ENCODE peak calls at places on chromosomes 6 and 20, in five cellular contexts. O is IMR-90, U is H9, L is mesenchymal stem cell, I is H1. A is an unnamed sample.

GRCh38 chr20:62755817-62756724 is 40.2 kb upstream of the MRGBP start:
- DNase-seq in O (no peak), U (no peak), L (no peak), I (no peak), A (no peak)

GRCh38 chr6:7640607-7641577 is 50.9 kb downstream of the SNRNP48 start:
- DNase-seq in O (peak; percentile 87), U (no peak), L (peak; percentile 75), I (no peak), A (no peak)

GRCh38 chr6:123994891-123995635 is 191.4 kb downstream of the NKAIN2 start:
- DNase-seq in O (no peak), U (no peak), L (no peak), I (no peak), A (no peak)

GRCh38 chr20:62020935-62021701 is 44.6 kb downstream of the TAF4 start:
- DNase-seq in O (peak; percentile 54), U (no peak), L (no peak), I (no peak), A (no peak)

GRCh38 chr6:100353276-100354015 is 111.3 kb downstream of the SIM1 start:
- DNase-seq in O (peak; percentile 70), U (no peak), L (peak; percentile 21), I (no peak), A (no peak)

GRCh38 chr20:50110141-50111047 is 2.6 kb downstream of the UBE2V1 start:
- DNase-seq in O (no peak), U (no peak), L (peak; percentile 50), I (no peak), A (no peak)

GRCh38 chr20:997486-997885 is 4.6 kb downstream of the RSPO4 start:
- DNase-seq in O (no peak), U (no peak), L (no peak), I (no peak), A (no peak)

GRCh38 chr6:11323666-11324452 is 91.4 kb upstream of the NEDD9 start:
- DNase-seq in O (no peak), U (no peak), L (no peak), I (no peak), A (no peak)

GRCh38 chr20:20487811-20488210 is 119.9 kb downstream of the INSM1 start:
- DNase-seq in O (peak; percentile 38), U (no peak), L (no peak), I (no peak), A (no peak)

GRCh38 chr6:85803721-85804120 is 161.0 kb upstream of the SYNCRIP start:
- DNase-seq in O (no peak), U (no peak), L (no peak), I (no peak), A (no peak)

GRCh38 chr6:138036955-138037592 is 70.1 kb downstream of the PERP start:
- DNase-seq in O (peak; percentile 12), U (no peak), L (no peak), I (no peak), A (no peak)

GRCh38 chr6:41193171-41193734 is 7.7 kb downstream of the TREML2 start:
- DNase-seq in O (no peak), U (no peak), L (no peak), I (peak; percentile 31), A (no peak)

GRCh38 chr6:26129656-26130055 is 42.4 kb downstream of the HFE start:
- DNase-seq in O (peak; percentile 52), U (no peak), L (no peak), I (no peak), A (no peak)
- H4K91ac ChIP-seq in O (peak overlapping the region; percentile 63), U (no peak overlapping the region), L (no peak overlapping the region), I (no peak overlapping the region), A (no peak overlapping the region)

GRCh38 chr6:125986295-125986955 is at the start of gene TRMT11:
- DNase-seq in O (peak; percentile 82), U (peak; percentile 96), L (peak; percentile 90), I (peak; percentile 88), A (peak; percentile 75)
- H4K91ac ChIP-seq in O (peak within 1 kb of the TSS; percentile 83), U (no peak within 1 kb of the TSS), L (peak within 1 kb of the TSS; percentile 95), I (peak within 1 kb of the TSS; percentile 86), A (no peak within 1 kb of the TSS)

DNA sequence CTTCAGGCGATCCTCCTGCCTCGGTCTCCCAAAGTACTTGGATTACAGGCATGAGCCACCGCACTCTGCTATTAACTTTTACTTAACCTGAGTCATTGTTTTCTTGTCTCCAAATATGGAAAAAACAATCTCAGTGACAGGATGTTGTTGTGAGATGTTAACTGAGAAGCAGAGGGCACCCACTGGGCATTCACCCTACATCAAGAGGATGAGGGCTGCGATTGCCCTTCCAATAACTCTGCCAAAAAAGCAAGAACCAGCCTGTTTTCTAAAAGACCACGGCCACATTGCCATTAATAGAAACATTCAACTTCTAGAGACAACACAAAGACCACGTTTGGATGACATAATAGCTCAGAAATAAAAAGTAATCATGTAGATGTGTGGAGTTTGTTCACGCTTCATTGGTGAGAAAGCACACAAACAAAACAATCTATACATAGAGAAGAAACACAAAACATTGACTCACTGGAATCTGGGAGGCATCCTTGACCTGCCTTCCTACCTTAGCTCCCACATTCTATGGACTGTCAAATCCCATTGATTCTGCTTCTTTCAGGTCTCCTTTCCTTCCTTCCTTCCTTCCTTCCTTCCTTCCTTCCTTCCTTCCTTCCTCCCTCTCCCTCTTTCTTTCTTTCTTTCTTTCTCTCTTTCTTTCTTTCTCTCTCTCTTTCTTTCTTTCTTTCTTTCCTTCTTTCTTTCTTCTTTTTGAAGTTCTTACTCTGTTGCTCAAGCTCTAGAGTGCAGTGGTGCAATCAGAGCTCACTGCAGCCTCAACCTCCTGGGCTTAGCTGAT is 107.8 kb upstream of the SGK1 start:
- DNase-seq in O (no peak), U (no peak), L (no peak), I (no peak), A (no peak)
- H4K91ac ChIP-seq in O (peak overlapping the region; percentile 44), U (no peak overlapping the region), L (no peak overlapping the region), I (no peak overlapping the region), A (no peak overlapping the region)

GRCh38 chr6:31736026-31736767 is at the start of gene CLIC1:
- DNase-seq in O (peak; percentile 75), U (peak; percentile 88), L (peak; percentile 91), I (peak; percentile 86), A (peak; percentile 69)
- H4K91ac ChIP-seq in O (peak within 1 kb of the TSS; percentile 99), U (no peak within 1 kb of the TSS), L (peak within 1 kb of the TSS; percentile 96), I (peak within 1 kb of the TSS; percentile 67), A (peak within 1 kb of the TSS; percentile 97)

GRCh38 chr6:145815351-145815772 is 767 bp upstream of the FBXO30 start:
- DNase-seq in O (peak; percentile 8), U (peak; percentile 55), L (peak; percentile 51), I (peak; percentile 74), A (no peak)
- H4K91ac ChIP-seq in O (peak overlapping the region; percentile 90), U (no peak overlapping the region), L (peak overlapping the region; percentile 93), I (peak overlapping the region; percentile 89), A (no peak overlapping the region)

DNA sequence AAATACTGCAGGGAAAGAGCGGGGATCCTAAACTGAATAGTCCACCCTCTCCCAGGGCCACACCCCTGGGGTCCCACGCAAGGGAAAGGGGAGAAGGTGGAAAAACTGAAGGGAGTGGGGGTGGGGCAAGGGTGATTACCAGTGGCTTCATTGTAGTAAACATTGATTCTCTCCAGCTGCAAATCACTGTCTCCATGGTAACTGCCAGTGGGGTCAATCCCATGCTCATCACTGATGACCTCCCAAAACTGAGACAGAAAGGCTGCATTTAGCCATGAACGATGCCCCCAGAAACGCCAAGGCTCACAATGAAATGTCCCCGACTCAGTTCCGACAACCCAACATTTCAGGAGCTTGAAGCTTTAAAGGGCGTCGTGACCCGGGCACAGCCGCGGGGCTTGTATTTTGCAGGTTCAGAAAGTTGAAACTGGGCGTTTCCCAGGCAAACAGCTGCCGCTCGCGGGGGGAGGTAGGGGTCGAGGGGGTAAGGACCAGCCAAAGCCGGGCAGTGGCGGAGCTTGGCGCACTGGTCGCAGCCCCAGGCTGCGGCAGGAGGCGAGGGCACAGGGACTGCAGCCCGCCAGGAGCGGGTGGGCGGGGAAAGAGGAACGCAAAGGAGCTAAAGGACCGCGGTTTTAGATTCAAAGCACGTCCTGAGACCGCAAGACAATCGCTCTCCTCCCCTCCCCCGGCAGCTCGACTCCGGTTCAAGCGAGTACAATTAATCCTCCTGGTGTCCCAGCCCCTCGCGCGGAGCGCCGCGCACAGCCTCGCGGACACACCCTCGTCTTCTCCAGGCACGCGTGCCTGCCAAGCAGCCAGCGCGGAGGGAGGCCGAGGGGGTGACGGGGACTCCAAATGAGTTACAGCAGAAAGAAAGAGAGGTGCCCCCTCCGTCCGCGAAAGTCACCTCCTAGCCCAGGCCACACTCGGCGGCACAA is 761 bp downstream of the TUBB2B start:
- DNase-seq in O (no peak), U (no peak), L (peak; percentile 52), I (peak; percentile 64), A (peak; percentile 71)
- H4K91ac ChIP-seq in O (no peak overlapping the region), U (no peak overlapping the region), L (no peak overlapping the region), I (peak overlapping the region; percentile 59), A (no peak overlapping the region)

A was measured in neuronal stem cell.